ENCODE peak calls at places on chromosomes 13 and 19, in eight cellular contexts. M is cardiac muscle cell, A is omental fat pad, B is IMR-90, U is uterus, E is HCT116, T is tibial artery, F is psoas muscle. J is an unnamed sample.

GRCh38 chr13:83731113-83731512 is 151.2 kb downstream of the SLITRK1 start:
- DNase-seq in M (no peak), A (no peak), B (no peak), U (no peak), E (no peak), T (no peak), F (no peak), J (no peak)

GRCh38 chr19:10219678-10220077 is 11.5 kb downstream of the S1PR2 start:
- DNase-seq in M (peak; percentile 53), A (no peak), B (peak; percentile 89), U (no peak), E (no peak), T (no peak), F (no peak), J (peak; percentile 62)

GRCh38 chr13:57345526-57345925 is 178.5 kb downstream of the PRR20E start:
- DNase-seq in M (no peak), A (no peak), B (no peak), U (no peak), E (no peak), T (no peak), F (no peak), J (no peak)

GRCh38 chr19:51338563-51339312 is 3.2 kb downstream of the VSIG10L start:
- DNase-seq in M (peak; percentile 81), A (peak; percentile 68), B (peak; percentile 61), U (peak; percentile 86), E (peak; percentile 56), T (peak; percentile 87), F (peak; percentile 83), J (peak; percentile 95)

GRCh38 chr13:101751488-101751887 is 299.0 kb downstream of the ITGBL1 start:
- DNase-seq in M (peak; percentile 74), A (no peak), B (peak; percentile 77), U (no peak), E (no peak), T (no peak), F (no peak), J (no peak)

GRCh38 chr13:110012102-110012739 is 225.8 kb upstream of the IRS2 start:
- DNase-seq in M (peak; percentile 97), A (no peak), B (peak; percentile 97), U (no peak), E (peak; percentile 60), T (no peak), F (no peak), J (no peak)

GRCh38 chr19:45045671-45046353 is 7.0 kb downstream of the CLASRP start:
- DNase-seq in M (no peak), A (no peak), B (no peak), U (no peak), E (no peak), T (no peak), F (no peak), J (no peak)

GRCh38 chr19:10226376-10227214 is 4.5 kb downstream of the S1PR2 start:
- DNase-seq in M (peak; percentile 93), A (no peak), B (peak; percentile 95), U (peak; percentile 95), E (no peak), T (peak; percentile 84), F (peak; percentile 83), J (no peak)

GRCh38 chr13:104571161-104571889 is 1505.1 kb upstream of the SLC10A2 start:
- DNase-seq in M (peak; percentile 90), A (no peak), B (peak; percentile 82), U (peak; percentile 39), E (peak; percentile 79), T (peak; percentile 62), F (peak; percentile 28), J (peak; percentile 21)

GRCh38 chr13:100129605-100130004 is 40.7 kb downstream of the PCCA start:
- DNase-seq in M (no peak), A (no peak), B (no peak), U (no peak), E (no peak), T (peak; percentile 23), F (no peak), J (no peak)

DNA sequence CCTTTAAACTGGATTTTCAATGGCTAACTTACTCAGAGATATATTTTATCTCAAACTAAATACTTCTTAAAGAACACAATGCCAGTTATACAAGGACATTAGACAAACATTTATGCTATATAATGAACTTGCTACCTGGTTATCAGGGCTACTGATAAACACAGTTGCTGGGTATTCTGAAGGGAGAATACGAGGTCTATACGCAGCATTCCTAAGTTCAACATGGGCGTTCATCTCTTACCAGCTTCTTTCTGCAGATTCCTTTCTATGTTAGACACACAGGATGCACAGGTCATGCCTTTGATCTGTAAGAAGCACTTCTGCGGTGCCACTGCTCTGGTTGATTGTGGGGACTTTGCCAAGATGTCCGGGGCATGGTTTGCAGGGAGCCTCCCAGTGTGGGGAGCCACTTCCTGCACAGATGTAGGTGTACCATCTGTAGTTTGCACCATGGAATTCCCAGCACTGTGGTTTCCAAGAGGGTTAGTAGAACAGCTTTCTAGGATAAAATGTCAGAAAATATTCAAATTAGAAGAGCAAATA is 40.9 kb downstream of the ATP7B start:
- DNase-seq in M (no peak), A (no peak), B (no peak), U (no peak), E (no peak), T (no peak), F (no peak), J (no peak)
- TF ChIP-seq CTCF in M (no peak), A (no peak), B (no peak), U (no peak), E (no peak), T (no peak), F (no peak), J (no peak)

DNA sequence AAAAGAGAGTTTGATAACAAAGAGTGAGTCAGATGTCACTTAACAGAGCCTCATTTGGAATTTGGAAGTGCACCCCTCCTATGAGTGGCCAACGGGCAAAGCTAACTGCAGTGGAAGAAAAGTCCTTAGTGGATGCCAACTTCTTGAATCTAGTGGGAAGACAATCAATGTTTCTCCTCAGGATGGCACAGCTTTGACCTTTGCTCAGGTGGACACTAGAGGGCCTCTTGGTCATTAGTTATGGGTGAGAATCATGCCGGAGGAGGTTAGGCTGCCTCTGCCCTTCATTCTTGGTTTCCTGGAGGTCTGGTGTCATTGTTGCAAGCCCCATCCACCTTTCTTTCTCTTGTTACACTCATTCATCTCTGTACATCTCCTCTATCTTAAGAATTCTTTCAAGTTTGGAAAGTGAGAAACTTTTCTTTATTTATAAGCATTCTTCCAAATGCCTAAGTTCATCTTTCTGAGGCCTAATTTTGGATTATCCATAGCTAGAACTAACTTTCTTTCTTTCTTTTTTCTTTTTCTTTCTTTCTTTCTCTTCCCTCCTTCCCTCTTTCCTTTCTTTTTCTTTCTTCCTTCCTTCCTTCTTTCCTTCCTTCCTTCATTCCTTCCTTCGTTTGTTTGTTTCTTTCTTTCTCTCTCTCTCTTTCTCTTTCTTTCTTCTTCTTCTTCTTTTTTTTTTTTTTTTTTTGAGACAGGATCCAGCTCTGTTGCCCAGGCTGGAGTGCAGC is 327.2 kb upstream of the TSHZ3 start:
- DNase-seq in M (peak; percentile 8), A (no peak), B (no peak), U (no peak), E (no peak), T (no peak), F (no peak), J (peak; percentile 2)
- TF ChIP-seq CTCF in M (peak; percentile 25), A (no peak), B (no peak), U (no peak), E (no peak), T (no peak), F (no peak), J (peak; percentile 9)

GRCh38 chr13:114089751-114090400 is 42.5 kb downstream of the RASA3 start:
- DNase-seq in M (no peak), A (no peak), B (no peak), U (no peak), E (no peak), T (no peak), F (no peak), J (no peak)

GRCh38 chr13:114087430-114087829 is 45.0 kb downstream of the RASA3 start:
- DNase-seq in M (no peak), A (peak; percentile 8), B (no peak), U (no peak), E (no peak), T (no peak), F (no peak), J (no peak)

GRCh38 chr13:114088863-114089262 is 43.6 kb downstream of the RASA3 start:
- DNase-seq in M (no peak), A (peak; percentile 4), B (no peak), U (no peak), E (no peak), T (no peak), F (no peak), J (no peak)

GRCh38 chr13:114089341-114089740 is 43.1 kb downstream of the RASA3 start:
- DNase-seq in M (no peak), A (peak; percentile 12), B (no peak), U (peak; percentile 6), E (no peak), T (no peak), F (no peak), J (no peak)

GRCh38 chr13:114088234-114088633 is 44.2 kb downstream of the RASA3 start:
- DNase-seq in M (no peak), A (no peak), B (no peak), U (no peak), E (no peak), T (no peak), F (no peak), J (no peak)
- TF ChIP-seq CTCF in M (no peak), A (no peak), B (no peak), U (no peak), E (no peak), T (no peak), F (no peak), J (no peak)

GRCh38 chr19:55442372-55443044 is 592 bp downstream of the SHISA7 start:
- DNase-seq in M (no peak), A (no peak), B (no peak), U (no peak), E (no peak), T (no peak), F (no peak), J (no peak)

GRCh38 chr19:55441692-55442321 is 1.3 kb downstream of the SHISA7 start:
- DNase-seq in M (no peak), A (no peak), B (no peak), U (no peak), E (no peak), T (no peak), F (no peak), J (no peak)

GRCh38 chr19:55444720-55445045 is 1.6 kb upstream of the SHISA7 start:
- DNase-seq in M (no peak), A (no peak), B (no peak), U (no peak), E (no peak), T (no peak), F (no peak), J (no peak)

GRCh38 chr19:55443824-55444719 is 972 bp upstream of the SHISA7 start:
- DNase-seq in M (no peak), A (no peak), B (no peak), U (no peak), E (no peak), T (no peak), F (no peak), J (no peak)

DNA sequence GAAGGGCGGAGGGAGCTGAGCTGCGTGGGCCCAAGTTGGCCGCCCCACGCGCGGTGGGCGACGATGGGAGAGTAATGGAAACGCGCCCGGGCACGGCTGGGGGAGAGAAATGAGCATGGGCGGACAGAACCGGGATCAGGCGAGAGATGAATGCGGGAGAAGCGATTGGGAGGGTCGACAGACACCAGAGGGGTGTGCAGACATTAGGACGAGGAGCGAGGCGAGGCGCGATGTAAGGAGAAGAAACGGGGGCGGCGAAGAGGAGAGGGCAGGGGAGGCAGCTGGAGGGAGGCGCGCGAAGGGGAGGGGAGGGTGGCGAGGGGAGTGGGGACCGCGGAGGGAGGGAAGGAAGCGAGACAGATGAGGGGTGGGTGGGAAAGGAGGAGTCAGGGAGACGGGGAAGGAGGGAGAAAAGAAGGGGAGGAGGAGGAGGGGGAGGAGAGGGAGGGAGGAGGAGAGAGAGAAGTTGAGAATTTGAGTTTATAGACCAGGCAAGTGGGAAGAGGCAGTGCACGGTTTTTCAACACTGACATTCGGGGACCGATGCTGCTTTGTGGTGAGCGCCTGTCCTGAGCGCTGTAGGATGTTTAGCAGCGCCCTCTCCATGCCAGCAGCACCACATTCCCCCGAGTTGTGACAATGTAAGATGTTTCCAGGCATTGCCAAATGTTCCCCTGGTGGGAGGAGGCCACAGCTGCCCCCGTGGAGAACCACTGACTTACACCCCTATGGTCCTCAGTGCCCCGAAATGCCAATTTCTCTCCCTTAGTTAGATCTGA is at the start of gene SHISA7:
- DNase-seq in M (no peak), A (no peak), B (no peak), U (no peak), E (no peak), T (no peak), F (no peak), J (no peak)
- TF ChIP-seq CTCF in M (no peak), A (no peak), B (no peak), U (no peak), E (no peak), T (no peak), F (no peak), J (no peak)